ENCODE peak calls at places on chromosomes 6 and 20, in six cellular contexts. R is T follicular helper cell, M is esophagus squamous epithelium, E is NCI-H1092 treated with DMSO at 0.1 percent for 48 hours, A is AG09309, W is LoVo. D is an unnamed sample.

GRCh38 chr6:12955996-12956395 is 239.4 kb downstream of the PHACTR1 start:
- DNase-seq in R (no peak), M (no peak), E (no peak), A (no peak), W (no peak), D (no peak)

GRCh38 chr6:163683105-163683622 is 268.6 kb downstream of the QKI start:
- DNase-seq in R (no peak), M (no peak), E (no peak), A (no peak), W (no peak), D (no peak)

GRCh38 chr6:24501914-24502313 is 7.1 kb downstream of the ALDH5A1 start:
- DNase-seq in R (no peak), M (no peak), E (no peak), A (no peak), W (no peak), D (no peak)

GRCh38 chr20:59087829-59088433 is 45.3 kb upstream of the PRELID3B start:
- DNase-seq in R (peak), M (peak), E (peak), A (no peak), W (peak), D (no peak)

GRCh38 chr6:64874776-64875175 is 832.2 kb downstream of the EYS start:
- DNase-seq in R (no peak), M (no peak), E (no peak), A (no peak), W (no peak), D (no peak)

GRCh38 chr20:25296094-25297093 is 48.5 kb downstream of the PYGB start:
- DNase-seq in R (no peak), M (no peak), E (no peak), A (no peak), W (no peak), D (no peak)

GRCh38 chr20:59783020-59784010 is 150.1 kb downstream of the SYCP2 start:
- DNase-seq in R (no peak), M (no peak), E (peak), A (no peak), W (peak), D (no peak)

GRCh38 chr6:52020961-52021570 is 66.3 kb downstream of the PKHD1 start:
- DNase-seq in R (no peak), M (no peak), E (no peak), A (no peak), W (peak), D (no peak)

GRCh38 chr6:42898891-42899361 is 16.9 kb upstream of the PTCRA start:
- DNase-seq in R (peak), M (peak), E (peak), A (no peak), W (peak), D (no peak)

GRCh38 chr6:11231564-11232176 is 798 bp downstream of the NEDD9 start:
- DNase-seq in R (no peak), M (no peak), E (no peak), A (no peak), W (peak), D (no peak)

GRCh38 chr6:148407372-148407771 is 64.7 kb downstream of the SASH1 start:
- DNase-seq in R (no peak), M (no peak), E (no peak), A (peak), W (no peak), D (no peak)

GRCh38 chr6:133392641-133393040 is 151.5 kb downstream of the EYA4 start:
- DNase-seq in R (no peak), M (no peak), E (no peak), A (no peak), W (no peak), D (no peak)

GRCh38 chr6:125153541-125154183 is at the start of gene TPD52L1:
- DNase-seq in R (peak), M (no peak), E (peak), A (no peak), W (peak), D (no peak)